ENCODE peak calls at places on chromosomes 4 and X, in seven cellular contexts. K is HCT116, O is HepG2, X is K562, W is GM12878, P is SK-N-SH, C is H1. D is an unnamed sample.
A peak's percentile ranks its signal among the peaks of the same experiment; 100 is the strongest.

GRCh38 chrX:110407910-110408545 is 49.4 kb downstream of the RTL9 start:
- DNase-seq in K (peak; percentile 39), O (peak; percentile 37), X (peak; percentile 63), W (no peak), P (peak; percentile 50), C (peak; percentile 62), D (peak; percentile 9)

GRCh38 chr4:183823394-183823793 is 81.7 kb upstream of the STOX2 start:
- DNase-seq in K (no peak), O (no peak), X (no peak), W (no peak), P (no peak), C (no peak), D (no peak)

GRCh38 chr4:4865705-4866123 is 6.2 kb downstream of the MSX1 start:
- DNase-seq in K (no peak), O (no peak), X (no peak), W (no peak), P (peak; percentile 53), C (no peak), D (no peak)

GRCh38 chrX:69024931-69025330 is 140.3 kb downstream of the PJA1 start:
- DNase-seq in K (no peak), O (no peak), X (no peak), W (no peak), P (peak; percentile 41), C (no peak), D (no peak)

GRCh38 chr4:101147283-101147682 is 200.0 kb downstream of the PPP3CA start:
- DNase-seq in K (no peak), O (no peak), X (no peak), W (no peak), P (no peak), C (no peak), D (no peak)

GRCh38 chr4:74544655-74545361 is 99.9 kb downstream of the AREG start:
- DNase-seq in K (no peak), O (peak; percentile 24), X (no peak), W (no peak), P (no peak), C (no peak), D (no peak)

GRCh38 chr4:141246243-141246642 is 25.5 kb downstream of the ZNF330 start:
- DNase-seq in K (no peak), O (no peak), X (no peak), W (no peak), P (no peak), C (no peak), D (no peak)

GRCh38 chr4:54745031-54745770 is 87.4 kb downstream of the KIT start:
- DNase-seq in K (no peak), O (no peak), X (no peak), W (no peak), P (no peak), C (no peak), D (no peak)

GRCh38 chr4:158259955-158260575 is 49.8 kb downstream of the TMEM144 start:
- DNase-seq in K (peak; percentile 13), O (peak; percentile 9), X (no peak), W (no peak), P (no peak), C (no peak), D (no peak)

GRCh38 chrX:41333744-41333993 is 293 bp upstream of the DDX3X start:
- DNase-seq in K (peak; percentile 81), O (peak; percentile 75), X (no peak), W (peak; percentile 91), P (no peak), C (no peak), D (peak; percentile 51)

GRCh38 chrX:105567046-105567445 is 255.3 kb upstream of the NRK start:
- DNase-seq in K (no peak), O (no peak), X (no peak), W (no peak), P (no peak), C (no peak), D (no peak)

GRCh38 chr4:108072300-108072699 is 82.6 kb downstream of the HADH start:
- DNase-seq in K (no peak), O (no peak), X (no peak), W (peak; percentile 38), P (no peak), C (no peak), D (no peak)

GRCh38 chrX:1072637-1073377 is 139.6 kb downstream of the CRLF2 start:
- DNase-seq in K (peak; percentile 75), O (peak; percentile 10), X (peak; percentile 13), W (no peak), P (no peak), C (peak; percentile 87), D (no peak)

GRCh38 chr4:118920247-118920646 is 31.6 kb downstream of the SYNPO2 start:
- DNase-seq in K (no peak), O (no peak), X (no peak), W (no peak), P (no peak), C (no peak), D (no peak)

GRCh38 chr4:145427991-145428390 is 53.7 kb upstream of the SMAD1 start:
- DNase-seq in K (no peak), O (no peak), X (no peak), W (no peak), P (no peak), C (no peak), D (no peak)

GRCh38 chrX:35711281-35711680 is 86.9 kb upstream of the MAGEB16 start:
- DNase-seq in K (no peak), O (no peak), X (no peak), W (no peak), P (no peak), C (no peak), D (no peak)

DNA sequence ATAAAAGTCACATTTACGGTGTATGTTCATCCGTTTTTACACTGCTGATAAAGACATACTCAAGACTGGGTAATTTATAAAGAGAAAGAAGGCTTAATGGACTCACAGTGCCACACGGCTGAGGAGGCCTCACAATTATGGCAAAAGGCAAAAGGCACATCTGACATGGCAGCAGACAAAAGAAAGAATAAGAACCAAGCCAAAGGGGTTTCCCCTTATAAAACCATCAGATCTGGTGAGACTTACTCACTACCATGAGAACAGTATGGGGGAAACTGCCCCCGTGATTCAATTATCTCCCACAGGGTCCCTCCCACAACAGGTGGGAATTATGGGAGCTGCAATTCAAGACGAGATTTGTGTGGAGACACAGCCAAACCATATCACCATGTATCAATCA is 7.3 kb upstream of the GUCY1B1 start:
- DNase-seq in K (no peak), O (no peak), X (no peak), W (no peak), P (no peak), C (no peak), D (no peak)
- TF ChIP-seq JUND in K (no peak), O (no peak), X (no peak), W (no peak), P (no peak), C (no peak), D (no peak)

GRCh38 chr4:151228196-151229119 is 48.5 kb upstream of the PRSS48 start:
- DNase-seq in K (no peak), O (no peak), X (no peak), W (no peak), P (no peak), C (no peak), D (no peak)

GRCh38 chr4:151223465-151223864 is 53.5 kb upstream of the PRSS48 start:
- DNase-seq in K (no peak), O (no peak), X (no peak), W (no peak), P (no peak), C (no peak), D (no peak)

GRCh38 chr4:151231915-151232595 is 44.9 kb upstream of the PRSS48 start:
- DNase-seq in K (no peak), O (no peak), X (no peak), W (no peak), P (no peak), C (no peak), D (no peak)

GRCh38 chr4:151226004-151226932 is 50.7 kb upstream of the PRSS48 start:
- DNase-seq in K (peak; percentile 24), O (no peak), X (no peak), W (no peak), P (no peak), C (no peak), D (no peak)

DNA sequence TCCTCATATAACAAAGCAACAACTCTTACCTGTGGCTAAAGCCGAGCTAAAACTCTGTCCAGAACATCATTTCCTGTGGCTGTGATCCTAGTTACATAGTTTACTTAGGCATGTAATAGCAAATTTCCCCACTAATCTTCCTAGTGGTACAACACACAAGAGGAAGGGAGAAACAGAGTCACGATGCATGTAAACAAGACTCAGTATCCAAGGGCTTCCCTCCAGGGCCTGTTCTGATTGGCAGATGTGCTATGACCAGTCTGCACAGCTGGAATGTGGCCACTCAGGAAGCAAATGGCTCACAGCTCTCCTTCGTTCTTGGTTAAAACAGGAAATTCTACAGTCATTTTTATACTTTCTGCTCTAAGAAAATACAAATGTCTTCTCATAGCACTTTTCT is 49.2 kb upstream of the PRSS48 start:
- DNase-seq in K (no peak), O (no peak), X (no peak), W (no peak), P (no peak), C (no peak), D (peak; percentile 5)
- TF ChIP-seq JUND in K (no peak), O (no peak), X (no peak), W (no peak), P (no peak), C (no peak), D (no peak)

GRCh38 chr4:2565533-2565932 is 29.1 kb downstream of the FAM193A start:
- DNase-seq in K (no peak), O (no peak), X (no peak), W (no peak), P (no peak), C (no peak), D (no peak)

GRCh38 chr4:2558301-2558700 is 21.9 kb downstream of the FAM193A start:
- DNase-seq in K (no peak), O (no peak), X (no peak), W (no peak), P (no peak), C (no peak), D (no peak)

DNA sequence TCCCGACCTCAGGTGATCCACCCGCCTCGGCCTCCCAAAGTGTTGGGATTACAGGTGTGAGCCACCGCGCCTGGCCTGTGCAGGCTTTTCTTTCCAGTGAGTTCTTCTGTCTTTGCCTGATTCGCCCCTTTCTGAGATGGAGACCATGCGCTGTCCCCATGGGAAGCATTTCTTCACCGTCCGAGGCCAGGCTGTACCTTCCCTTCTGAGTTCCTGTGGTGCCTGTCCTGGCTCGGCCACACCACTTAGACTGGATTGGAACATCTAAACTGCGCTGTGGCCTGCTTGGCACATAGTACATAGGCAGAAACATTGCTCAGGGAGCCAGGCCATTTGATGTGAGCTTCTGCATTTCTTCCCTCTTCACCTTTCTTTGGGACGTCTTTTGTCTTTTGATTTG is 23.7 kb downstream of the FAM193A start:
- DNase-seq in K (no peak), O (no peak), X (no peak), W (no peak), P (no peak), C (no peak), D (no peak)
- TF ChIP-seq JUND in K (no peak), O (no peak), X (no peak), W (no peak), P (no peak), C (no peak), D (no peak)

DNA sequence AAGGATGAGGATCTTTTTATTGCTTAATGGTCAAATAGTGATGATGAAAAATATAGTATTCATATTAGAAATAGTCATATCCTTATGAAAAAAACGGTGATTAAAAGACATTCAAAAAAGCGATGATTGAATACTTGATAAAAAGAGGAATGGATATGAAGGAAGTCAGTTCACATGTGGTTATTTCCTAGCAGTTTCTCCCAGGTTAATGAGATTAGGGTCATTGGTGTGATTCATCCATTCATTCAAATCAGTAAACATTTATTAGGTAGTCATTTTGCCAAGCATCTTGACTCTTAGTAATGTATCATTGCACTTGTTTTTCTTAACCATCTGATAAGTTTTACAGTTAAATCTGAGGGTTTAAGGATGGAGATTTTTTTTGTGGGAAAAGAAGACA is 294.1 kb downstream of the ARHGAP24 start:
- DNase-seq in K (no peak), O (no peak), X (no peak), W (no peak), P (no peak), C (no peak), D (no peak)
- TF ChIP-seq JUND in K (no peak), O (no peak), X (no peak), W (no peak), P (no peak), C (no peak), D (no peak)